ENCODE peak calls at places on chromosomes 7 and 10, in four cellular contexts. W is colonic mucosa, C is K562, P is HL-60. Y is an unnamed sample.

GRCh38 chr7:28630350-28630749 is 218.0 kb downstream of the CREB5 start:
- DNase-seq in P (no peak), C (no peak), W (no peak), Y (no peak)

GRCh38 chr10:58755688-58756087 is 243.0 kb downstream of the BICC1 start:
- DNase-seq in P (no peak), W (no peak), C (no peak), Y (peak; percentile 75)

GRCh38 chr7:148625342-148625741 is 34.8 kb downstream of the C7orf33 start:
- DNase-seq in W (no peak), C (no peak), P (no peak), Y (no peak)

GRCh38 chr10:64036996-64037666 is 515.9 kb downstream of the REEP3 start:
- DNase-seq in C (no peak), P (no peak), W (no peak), Y (no peak)

GRCh38 chr10:60606343-60607080 is 171.8 kb upstream of the CDK1 start:
- DNase-seq in P (peak; percentile 11), C (no peak), W (no peak), Y (no peak)

GRCh38 chr10:50453940-50454339 is 169.8 kb downstream of the SGMS1 start:
- DNase-seq in C (no peak), P (no peak), W (no peak), Y (no peak)

GRCh38 chr10:103758294-103758681 is 97.1 kb downstream of the SH3PXD2A start:
- DNase-seq in W (no peak), P (no peak), C (no peak), Y (no peak)

GRCh38 chr10:114635101-114635500 is 23.0 kb downstream of the ABLIM1 start:
- DNase-seq in W (no peak), P (no peak), C (no peak), Y (no peak)

GRCh38 chr10:10785627-10786333 is 231.9 kb upstream of the CELF2 start:
- DNase-seq in C (no peak), P (no peak), W (no peak), Y (no peak)

GRCh38 chr7:124035706-124036105 is 2.8 kb upstream of the TMEM229A start:
- DNase-seq in W (no peak), P (no peak), C (no peak), Y (no peak)
- H3K27me3 ChIP-seq in W (peaks cover 25% of the 10 kb centered on the region), P (peaks cover 36% of the 10 kb centered on the region), C (peaks cover 12% of the 10 kb centered on the region), Y (peaks cover 9% of the 10 kb centered on the region)

GRCh38 chr10:42367532-42368230 is 270.7 kb downstream of the ZNF33B start:
- DNase-seq in C (peak; percentile 97), P (peak; percentile 5), W (peak; percentile 85), Y (peak; percentile 84)
- H3K4me3 ChIP-seq in C (peak overlapping the region; percentile 64), P (no peak overlapping the region), W (peak overlapping the region; percentile 48), Y (peak overlapping the region; percentile 27)

GRCh38 chr7:1618475-1618874 is 48.6 kb upstream of the PSMG3 start:
- DNase-seq in P (no peak), W (no peak), C (no peak), Y (no peak)
- H3K27me3 ChIP-seq in P (no peaks in the 10 kb centered on the region), W (no peaks in the 10 kb centered on the region), C (peaks cover 40% of the 10 kb centered on the region), Y (peaks cover 5% of the 10 kb centered on the region)

GRCh38 chr10:42594246-42594650 is 44.1 kb downstream of the ZNF33B start:
- DNase-seq in C (no peak), P (no peak), W (no peak), Y (no peak)
- H3K4me3 ChIP-seq in C (no peak overlapping the region), P (no peak overlapping the region), W (no peak overlapping the region), Y (no peak overlapping the region)

GRCh38 chr7:155408657-155409586 is 49.0 kb upstream of the EN2 start:
- DNase-seq in C (no peak), W (no peak), P (no peak), Y (no peak)

GRCh38 chr7:155409980-155410379 is 47.9 kb upstream of the EN2 start:
- DNase-seq in P (no peak), W (no peak), C (no peak), Y (no peak)

GRCh38 chr7:155405399-155406318 is 52.3 kb upstream of the EN2 start:
- DNase-seq in W (no peak), C (peak; percentile 18), P (no peak), Y (no peak)

GRCh38 chr7:155410436-155410835 is 47.5 kb upstream of the EN2 start:
- DNase-seq in W (no peak), P (no peak), C (no peak), Y (no peak)

GRCh38 chr7:155407799-155408198 is 50.1 kb upstream of the EN2 start:
- DNase-seq in W (no peak), C (no peak), P (no peak), Y (no peak)
- H3K27me3 ChIP-seq in W (peaks cover 3% of the 10 kb centered on the region), C (peaks cover 68% of the 10 kb centered on the region), P (peaks cover 12% of the 10 kb centered on the region), Y (peaks cover 77% of the 10 kb centered on the region)

DNA sequence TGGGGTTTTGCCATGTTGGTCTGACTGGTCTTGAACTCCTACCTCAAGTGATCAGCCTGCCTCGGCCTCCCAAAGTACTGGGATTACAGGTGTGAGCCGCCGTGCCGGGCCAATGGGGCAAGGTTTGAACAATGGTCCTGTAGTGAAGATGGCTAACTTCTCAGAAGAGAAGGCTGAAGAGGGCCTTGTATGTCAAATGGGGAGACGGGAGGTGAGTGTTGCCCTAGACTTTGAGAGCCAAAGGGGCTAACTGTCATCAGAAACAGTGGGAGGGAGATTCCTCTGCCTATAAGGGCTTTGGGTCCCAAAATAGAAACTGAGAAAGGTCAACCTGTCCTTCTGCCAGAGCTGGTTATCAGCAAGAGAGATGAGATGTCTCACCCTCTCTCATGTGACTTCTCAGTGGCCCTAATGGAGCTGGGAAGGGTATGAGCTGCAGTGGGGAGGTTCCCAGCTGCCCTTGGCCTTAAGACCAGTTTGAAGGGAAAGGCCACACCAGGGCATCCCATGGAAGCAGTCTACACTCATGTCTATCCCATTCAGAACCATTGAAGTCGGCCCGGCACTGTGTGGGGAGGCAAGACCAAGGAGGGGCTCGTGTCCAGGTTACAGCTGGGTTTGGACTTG is 1.3 kb upstream of the SAMD8 start:
- DNase-seq in C (peak; percentile 77), W (no peak), P (no peak), Y (no peak)
- H3K4me3 ChIP-seq in C (peak overlapping the region; percentile 89), W (no peak overlapping the region), P (peak overlapping the region; percentile 85), Y (no peak overlapping the region)

GRCh38 chr10:90925078-90926029 is 4.5 kb upstream of the ANKRD1 start:
- DNase-seq in C (no peak), P (no peak), W (no peak), Y (no peak)

GRCh38 chr10:90927293-90927692 is 6.4 kb upstream of the ANKRD1 start:
- DNase-seq in C (no peak), W (no peak), P (no peak), Y (no peak)

GRCh38 chr10:90930971-90931841 is 10.3 kb upstream of the ANKRD1 start:
- DNase-seq in W (no peak), P (no peak), C (no peak), Y (no peak)

GRCh38 chr10:90930070-90930837 is 9.4 kb upstream of the ANKRD1 start:
- DNase-seq in W (no peak), P (no peak), C (no peak), Y (no peak)

DNA sequence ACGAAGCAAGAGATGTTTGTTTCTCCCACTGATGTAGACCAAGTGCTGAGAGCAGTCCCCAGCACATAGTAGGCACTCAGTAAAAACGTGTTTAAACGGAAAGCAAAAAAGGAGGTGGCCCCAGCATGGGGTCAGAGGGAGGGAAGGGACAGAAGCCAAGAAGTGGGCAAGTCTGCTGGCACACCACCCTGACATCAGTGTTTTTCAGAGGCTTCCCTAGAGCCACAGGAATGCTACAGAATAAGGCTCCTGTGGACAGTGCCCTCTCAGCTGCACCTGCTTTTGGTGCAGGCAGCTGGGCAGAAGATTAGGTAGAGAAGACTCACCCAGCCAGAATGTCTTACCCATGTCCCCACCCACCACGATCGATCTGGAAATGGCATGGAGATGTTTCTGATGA is 8.3 kb upstream of the ANKRD1 start:
- DNase-seq in C (no peak), P (no peak), W (no peak), Y (no peak)
- H3K27me3 ChIP-seq in C (peaks cover 5% of the 10 kb centered on the region), P (no peaks in the 10 kb centered on the region), W (no peaks in the 10 kb centered on the region), Y (no peaks in the 10 kb centered on the region)

GRCh38 chr10:100713859-100714565 is 31.4 kb upstream of the PAX2 start:
- DNase-seq in P (no peak), C (no peak), W (no peak), Y (peak; percentile 39)
- H3K4me3 ChIP-seq in P (no peak overlapping the region), C (no peak overlapping the region), W (no peak overlapping the region), Y (no peak overlapping the region)

Y was measured in sigmoid colon.